ENCODE peak calls at places on chromosomes 16 and 17, in eight cellular contexts. P, W, C, R, X, G, L and N are unnamed samples.

GRCh38 chr16:11229906-11230305 is 26.1 kb downstream of the SOCS1 start:
- DNase-seq in P (no peak), W (no peak), C (no peak), R (no peak), X (no peak), G (no peak), L (no peak), N (no peak)

GRCh38 chr16:51762081-51762995 is 611.3 kb upstream of the SALL1 start:
- DNase-seq in P (peak; percentile 66), W (peak; percentile 76), C (no peak), R (peak; percentile 87), X (peak; percentile 25), G (no peak), L (peak; percentile 52), N (peak; percentile 40)

GRCh38 chr17:22460461-22461063 is 768.2 kb downstream of the KCNJ18 start:
- DNase-seq in P (no peak), W (no peak), C (no peak), R (no peak), X (no peak), G (no peak), L (no peak), N (no peak)

GRCh38 chr16:21646091-21646490 is 6.3 kb downstream of the IGSF6 start:
- DNase-seq in P (no peak), W (no peak), C (no peak), R (no peak), X (no peak), G (no peak), L (no peak), N (no peak)

GRCh38 chr17:65487161-65487560 is 74.3 kb downstream of the AXIN2 start:
- DNase-seq in P (no peak), W (no peak), C (no peak), R (no peak), X (no peak), G (no peak), L (no peak), N (no peak)

GRCh38 chr17:32445075-32445427 is 741 bp downstream of the PSMD11 start:
- DNase-seq in P (peak; percentile 31), W (no peak), C (no peak), R (peak; percentile 55), X (no peak), G (no peak), L (peak; percentile 37), N (peak; percentile 15)

GRCh38 chr17:44774271-44775135 is 15.7 kb downstream of the ADAM11 start:
- DNase-seq in P (peak; percentile 86), W (peak; percentile 95), C (peak; percentile 57), R (peak; percentile 96), X (no peak), G (no peak), L (peak; percentile 83), N (peak; percentile 86)

GRCh38 chr17:7355053-7355452 is at the start of gene TMEM95:
- DNase-seq in P (no peak), W (no peak), C (no peak), R (no peak), X (no peak), G (no peak), L (no peak), N (no peak)

GRCh38 chr16:57701759-57702371 is 7.3 kb downstream of the DRC7 start:
- DNase-seq in P (no peak), W (no peak), C (no peak), R (no peak), X (no peak), G (no peak), L (no peak), N (no peak)

GRCh38 chr16:87483481-87483880 is 9.3 kb downstream of the ZCCHC14 start:
- DNase-seq in P (no peak), W (no peak), C (no peak), R (no peak), X (no peak), G (no peak), L (no peak), N (no peak)

GRCh38 chr16:14003119-14003570 is 68.0 kb upstream of the MRTFB start:
- DNase-seq in P (peak; percentile 36), W (peak; percentile 81), C (no peak), R (peak; percentile 83), X (no peak), G (no peak), L (no peak), N (peak; percentile 7)

GRCh38 chr16:88813396-88814143 is 1.8 kb upstream of the APRT start:
- DNase-seq in P (no peak), W (no peak), C (no peak), R (no peak), X (no peak), G (no peak), L (no peak), N (no peak)

DNA sequence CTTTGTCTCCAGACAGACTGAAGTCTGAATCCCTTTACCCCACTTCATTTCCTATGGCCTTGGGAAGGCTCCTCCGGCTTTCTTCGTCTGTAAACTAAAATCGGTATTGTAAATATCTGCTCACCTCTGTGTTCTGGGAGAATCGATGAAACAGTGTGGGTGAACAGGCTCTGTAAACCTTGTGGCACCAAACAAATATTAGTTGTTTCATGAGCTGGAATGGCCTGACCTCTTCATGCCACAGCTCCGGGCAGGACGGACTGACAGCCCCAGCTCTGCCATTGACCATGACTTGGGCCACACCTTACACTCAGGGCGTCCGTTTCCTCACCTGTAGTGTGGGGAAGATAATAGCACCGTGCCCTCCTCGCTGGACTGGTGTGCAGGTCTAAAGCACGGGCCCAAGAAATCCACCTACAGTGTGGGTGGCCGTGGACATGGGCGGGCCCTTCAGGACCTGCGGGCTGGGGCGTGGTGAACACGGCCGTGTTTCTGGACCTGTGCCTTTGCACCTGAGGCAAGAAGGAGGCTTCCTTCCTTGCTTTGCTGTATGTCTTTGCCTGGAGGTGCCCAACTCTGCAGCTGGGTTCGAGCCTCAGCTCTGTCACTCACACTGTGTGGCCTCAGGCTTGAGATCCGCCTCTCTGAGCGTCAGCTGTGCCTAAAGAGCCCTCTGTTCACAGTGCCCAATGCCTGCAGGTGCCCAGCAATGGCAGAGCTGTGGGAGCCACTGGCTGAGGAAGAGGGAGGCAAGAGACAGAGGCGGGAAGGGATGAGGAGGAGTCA is 6.1 kb upstream of the OSGIN1 start:
- DNase-seq in P (no peak), W (no peak), C (no peak), R (no peak), X (no peak), G (no peak), L (peak; percentile 33), N (no peak)
- TF ChIP-seq POLR2AphosphoS5 in P (no peak), W (no peak), C (no peak), R (no peak), X (no peak), G (no peak), L (no peak), N (no peak)

DNA sequence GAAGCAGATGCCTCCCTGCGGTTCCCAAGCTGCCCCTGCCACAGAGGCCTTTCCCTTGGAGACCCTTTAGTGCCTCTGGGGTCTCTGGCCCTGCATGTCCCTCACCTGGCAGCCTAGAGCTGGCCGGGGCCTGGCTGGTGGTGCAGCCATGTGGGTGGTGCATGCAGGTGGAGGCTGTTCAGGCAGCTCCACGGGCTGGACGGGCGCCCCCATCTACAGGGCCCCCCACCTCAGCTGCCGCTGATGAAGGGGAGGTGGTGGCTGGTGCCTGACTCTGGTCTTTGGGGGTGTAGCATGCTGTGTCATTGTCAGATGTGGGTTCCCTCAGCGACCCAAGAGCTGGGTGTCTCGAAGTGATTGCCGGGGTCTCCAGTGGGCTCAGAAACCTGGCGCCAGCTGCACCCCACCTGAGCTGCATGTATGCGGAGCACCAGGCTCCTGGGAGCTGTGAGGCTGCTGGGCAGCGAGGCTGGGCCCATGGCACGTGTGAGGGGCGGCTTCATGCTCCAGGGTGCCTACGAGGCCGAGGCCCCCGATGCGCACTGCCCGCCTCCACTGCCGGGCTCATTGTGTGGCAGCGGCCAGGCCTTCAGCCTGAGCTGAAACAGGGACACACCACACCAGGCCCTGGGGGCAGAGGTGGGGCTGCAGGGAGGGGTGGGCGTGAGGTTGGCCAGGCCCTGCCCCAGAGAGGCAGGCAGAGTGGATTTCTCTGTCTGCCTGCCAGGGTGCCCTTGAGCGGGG is 57.0 kb downstream of the BAIAP2 start:
- DNase-seq in P (no peak), W (peak; percentile 88), C (no peak), R (no peak), X (no peak), G (no peak), L (no peak), N (no peak)
- TF ChIP-seq REST in P (no peak), W (no peak), C (no peak), R (no peak), X (no peak), G (no peak), L (no peak), N (no peak)

DNA sequence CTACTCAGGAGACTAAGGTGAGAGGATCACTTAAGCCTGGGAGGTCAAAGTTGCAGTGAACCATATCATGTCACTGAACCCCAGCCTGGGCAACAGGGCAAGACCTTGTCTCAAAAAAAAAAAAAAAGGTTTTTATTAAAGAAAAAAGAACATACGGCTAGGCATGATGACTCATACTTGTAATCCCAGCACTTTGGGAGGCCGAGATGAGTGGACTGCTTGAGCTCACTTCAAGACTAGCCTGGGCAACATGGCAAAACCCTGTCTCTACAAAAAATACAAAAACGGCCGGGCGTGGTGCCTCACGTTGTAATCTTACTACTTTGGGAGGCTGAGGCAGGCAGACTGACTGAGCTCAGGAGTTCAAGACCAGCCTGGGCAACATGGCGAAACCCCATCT is 38.4 kb downstream of the RANBP10 start:
- DNase-seq in P (no peak), W (no peak), C (no peak), R (no peak), X (no peak), G (no peak), L (no peak), N (no peak)
- TF ChIP-seq POLR2AphosphoS5 in P (no peak), W (no peak), C (no peak), R (no peak), X (no peak), G (no peak), L (no peak), N (no peak)

GRCh38 chr17:58402679-58403078 is 14.7 kb downstream of the RNF43 start:
- DNase-seq in P (no peak), W (no peak), C (peak; percentile 66), R (peak; percentile 86), X (no peak), G (no peak), L (no peak), N (no peak)

GRCh38 chr17:58403312-58403711 is 14.0 kb downstream of the RNF43 start:
- DNase-seq in P (no peak), W (no peak), C (no peak), R (peak; percentile 79), X (no peak), G (no peak), L (no peak), N (no peak)

GRCh38 chr17:58400826-58401225 is 16.5 kb downstream of the RNF43 start:
- DNase-seq in P (no peak), W (no peak), C (no peak), R (no peak), X (no peak), G (no peak), L (no peak), N (no peak)

GRCh38 chr17:58401287-58401686 is 16.0 kb downstream of the RNF43 start:
- DNase-seq in P (no peak), W (no peak), C (no peak), R (no peak), X (no peak), G (no peak), L (no peak), N (no peak)

GRCh38 chr17:58402047-58402446 is 15.3 kb downstream of the RNF43 start:
- DNase-seq in P (no peak), W (no peak), C (peak; percentile 85), R (no peak), X (no peak), G (no peak), L (no peak), N (no peak)
- TF ChIP-seq REST in P (no peak), W (no peak), C (no peak), R (no peak), X (no peak), G (no peak), L (no peak), N (no peak)